ENCODE peak calls at places on chromosomes 6 and 20, in eight cellular contexts. J, I, S, C, U, L, R and N are unnamed samples.

GRCh38 chr6:151763303-151763702 is 44.2 kb upstream of the ESR1 start:
- DNase-seq in J (no peak), U (no peak), S (no peak), R (no peak), C (no peak), L (peak), I (no peak), N (no peak)

GRCh38 chr6:2958331-2958711 is 13.0 kb downstream of the SERPINB6 start:
- DNase-seq in U (no peak), J (no peak), I (no peak), S (no peak), R (peak), C (no peak), L (no peak), N (no peak)

GRCh38 chr20:29740951-29741593 is 1516.4 kb upstream of the DEFB115 start:
- DNase-seq in U (no peak), C (no peak), I (no peak), R (no peak), S (no peak), J (no peak), L (no peak), N (no peak)

GRCh38 chr6:126650931-126651330 is 311.0 kb downstream of the CENPW start:
- DNase-seq in R (no peak), L (peak), I (no peak), U (no peak), J (no peak), C (no peak), S (no peak), N (no peak)

GRCh38 chr20:62650551-62651284 is 8.4 kb downstream of the SLCO4A1 start:
- DNase-seq in C (no peak), J (no peak), U (no peak), I (no peak), L (no peak), S (no peak), R (no peak), N (no peak)

GRCh38 chr6:136628996-136629395 is 78.8 kb upstream of the MAP7 start:
- DNase-seq in I (no peak), U (peak), C (no peak), R (no peak), J (no peak), S (no peak), L (no peak), N (no peak)

GRCh38 chr6:43335469-43335868 is 26.8 kb upstream of the CRIP3 start:
- DNase-seq in J (no peak), R (no peak), S (no peak), I (no peak), U (no peak), L (no peak), C (no peak), N (no peak)

GRCh38 chr6:163536770-163537169 is 122.3 kb downstream of the QKI start:
- DNase-seq in J (no peak), L (no peak), R (no peak), S (no peak), C (no peak), U (no peak), I (no peak), N (no peak)

GRCh38 chr6:44004136-44004535 is 123.1 kb downstream of the MRPL14 start:
- DNase-seq in I (no peak), U (no peak), L (no peak), S (no peak), C (no peak), R (no peak), J (no peak), N (no peak)

GRCh38 chr6:36752886-36753506 is 55.4 kb downstream of the RAB44 start:
- DNase-seq in L (no peak), J (no peak), R (no peak), U (no peak), I (no peak), S (no peak), C (no peak), N (no peak)

GRCh38 chr20:63823691-63824311 is 7.3 kb downstream of the ZBTB46 start:
- DNase-seq in R (no peak), I (no peak), U (no peak), S (no peak), L (no peak), C (no peak), J (no peak), N (no peak)

GRCh38 chr6:52144196-52145076 is 41.7 kb upstream of the IL17A start:
- DNase-seq in C (no peak), J (no peak), S (no peak), I (no peak), U (no peak), R (no peak), L (no peak), N (no peak)

GRCh38 chr6:467671-468082 is 76.1 kb downstream of the IRF4 start:
- DNase-seq in R (no peak), S (no peak), U (no peak), J (no peak), I (no peak), C (no peak), L (no peak), N (no peak)

GRCh38 chr6:116515141-116515540 is 3.7 kb downstream of the CALHM5 start:
- DNase-seq in I (no peak), U (no peak), C (no peak), L (no peak), S (no peak), R (no peak), J (no peak), N (no peak)

GRCh38 chr20:24507182-24507853 is 37.9 kb downstream of the SYNDIG1 start:
- DNase-seq in L (no peak), S (no peak), R (no peak), C (no peak), U (no peak), I (no peak), J (no peak), N (no peak)

GRCh38 chr6:7636151-7636550 is 46.2 kb downstream of the SNRNP48 start:
- DNase-seq in J (no peak), S (no peak), I (no peak), U (no peak), C (no peak), L (no peak), R (no peak), N (no peak)

GRCh38 chr6:28947831-28948270 is 24.1 kb upstream of the TRIM27 start:
- DNase-seq in L (no peak), I (no peak), C (no peak), U (no peak), J (peak), S (no peak), R (no peak), N (no peak)

GRCh38 chr6:148523051-148523450 is 180.4 kb downstream of the SASH1 start:
- DNase-seq in S (no peak), J (no peak), R (no peak), C (no peak), U (no peak), L (no peak), I (no peak), N (no peak)

GRCh38 chr6:140485740-140486467 is 1111.5 kb upstream of the CITED2 start:
- DNase-seq in C (no peak), R (no peak), U (no peak), S (no peak), I (no peak), L (peak), J (peak), N (no peak)

GRCh38 chr20:24778585-24779031 is 170.5 kb upstream of the CST7 start:
- DNase-seq in L (no peak), J (no peak), S (no peak), C (no peak), I (no peak), U (no peak), R (peak), N (no peak)

GRCh38 chr20:31815408-31816188 is 3.6 kb upstream of the MYLK2 start:
- DNase-seq in R (peak), S (no peak), I (no peak), U (no peak), C (peak), J (no peak), L (peak), N (no peak)

GRCh38 chr6:72084992-72085569 is 198.7 kb downstream of the RIMS1 start:
- DNase-seq in S (no peak), C (no peak), J (no peak), R (no peak), U (no peak), I (no peak), L (no peak), N (no peak)

GRCh38 chr6:25504661-25505060 is 147.4 kb upstream of the SCGN start:
- DNase-seq in U (no peak), J (no peak), I (no peak), C (no peak), R (no peak), S (no peak), L (peak), N (no peak)

GRCh38 chr20:24727795-24728194 is 221.3 kb upstream of the CST7 start:
- DNase-seq in C (no peak), J (no peak), I (no peak), R (no peak), L (no peak), U (no peak), S (no peak), N (no peak)

GRCh38 chr6:107695061-107695715 is 128.9 kb downstream of the SCML4 start:
- DNase-seq in U (no peak), I (no peak), S (no peak), J (no peak), L (no peak), C (no peak), R (no peak), N (no peak)

GRCh38 chr6:259901-260508 is 32.3 kb upstream of the DUSP22 start:
- DNase-seq in I (no peak), U (no peak), C (no peak), J (no peak), L (no peak), R (no peak), S (no peak), N (no peak)

GRCh38 chr6:5085638-5086293 is 625 bp downstream of the PPP1R3G start:
- DNase-seq in C (peak), I (peak), S (no peak), U (no peak), J (no peak), L (peak), R (no peak), N (no peak)

GRCh38 chr6:104525677-104526322 is 333.9 kb downstream of the HACE1 start:
- DNase-seq in C (peak), U (peak), R (peak), L (peak), S (peak), J (peak), I (peak), N (peak)

GRCh38 chr6:97068211-97068610 is 143.7 kb downstream of the KLHL32 start:
- DNase-seq in R (no peak), U (no peak), L (peak), C (no peak), J (no peak), S (no peak), I (peak), N (no peak)

GRCh38 chr20:17205261-17205660 is 21.6 kb upstream of the PCSK2 start:
- DNase-seq in C (no peak), R (no peak), S (no peak), U (no peak), L (no peak), J (no peak), I (no peak), N (no peak)

GRCh38 chr6:97850458-97851218 is 567.6 kb upstream of the MMS22L start:
- DNase-seq in S (no peak), U (no peak), C (no peak), J (no peak), L (peak), R (no peak), I (no peak), N (no peak)

GRCh38 chr6:33628401-33628964 is 7.4 kb downstream of the ITPR3 start:
- DNase-seq in S (no peak), L (peak), C (no peak), U (no peak), R (no peak), I (no peak), J (peak), N (no peak)

GRCh38 chr6:53313784-53314382 is 34.9 kb downstream of the ELOVL5 start:
- DNase-seq in S (no peak), I (no peak), C (no peak), R (no peak), L (no peak), J (no peak), U (no peak), N (no peak)

GRCh38 chr6:121522771-121523386 is 87.4 kb downstream of the GJA1 start:
- DNase-seq in U (no peak), C (no peak), L (peak), I (no peak), S (no peak), R (no peak), J (no peak), N (no peak)

GRCh38 chr20:64131406-64131805 is 24.0 kb upstream of the NPBWR2 start:
- DNase-seq in U (no peak), S (no peak), I (no peak), R (peak), L (peak), C (peak), J (peak), N (no peak)

GRCh38 chr6:52361945-52362442 is at the start of gene PAQR8:
- DNase-seq in L (peak), I (peak), J (peak), S (peak), C (peak), R (peak), U (peak), N (peak)

GRCh38 chr6:38169221-38169674 is 349.7 kb downstream of the ZFAND3 start:
- DNase-seq in S (no peak), U (no peak), R (no peak), I (no peak), J (no peak), C (peak), L (no peak), N (no peak)

GRCh38 chr20:9407805-9408421 is 106.5 kb upstream of the LAMP5 start:
- DNase-seq in I (peak), U (peak), J (peak), L (peak), S (peak), R (peak), C (peak), N (no peak)